ENCODE peak calls at places on chromosomes 2 and 18, in eight cellular contexts. B is heart right ventricle, A is ascending aorta, H is bronchial epithelial cell, T is SJSA1, E is H7, M is fibroblast of lung, N is GM12878. C is an unnamed sample.

GRCh38 chr18:23239885-23240608 is 104.8 kb downstream of the CABLES1 start:
- DNase-seq in E (no peak), A (no peak), H (no peak), N (no peak), T (no peak), B (no peak), M (no peak), C (no peak)

GRCh38 chr2:145692971-145693478 is 1173.1 kb upstream of the ZEB2 start:
- DNase-seq in M (peak; percentile 98), A (no peak), N (peak; percentile 26), T (no peak), E (no peak), B (no peak), H (peak; percentile 98), C (no peak)

GRCh38 chr2:143347303-143347702 is 218.1 kb downstream of the ARHGAP15 start:
- DNase-seq in A (no peak), N (no peak), H (no peak), T (no peak), M (no peak), E (no peak), B (no peak), C (peak; percentile 38)

GRCh38 chr18:8800876-8801262 is 95.5 kb downstream of the MTCL1 start:
- DNase-seq in H (no peak), B (no peak), E (no peak), A (no peak), M (no peak), T (peak; percentile 65), N (no peak), C (no peak)

GRCh38 chr2:231467613-231468525 is 3.6 kb upstream of the NCL start:
- DNase-seq in E (no peak), H (no peak), A (no peak), M (no peak), B (no peak), T (no peak), N (no peak), C (no peak)

GRCh38 chr2:44686561-44686960 is 254.9 kb upstream of the SIX3 start:
- DNase-seq in A (no peak), B (no peak), E (no peak), T (no peak), N (no peak), M (peak; percentile 76), H (peak; percentile 88), C (no peak)

GRCh38 chr2:218871345-218872302 is 9.0 kb upstream of the WNT10A start:
- DNase-seq in M (no peak), E (peak; percentile 71), T (no peak), H (no peak), B (no peak), N (no peak), A (no peak), C (no peak)

GRCh38 chr2:16240459-16240858 is 300.1 kb downstream of the MYCN start:
- DNase-seq in B (no peak), E (no peak), T (no peak), N (no peak), H (no peak), A (no peak), M (no peak), C (no peak)

GRCh38 chr2:160784034-160784433 is 290.4 kb upstream of the RBMS1 start:
- DNase-seq in H (peak; percentile 16), E (no peak), T (no peak), N (no peak), M (no peak), A (no peak), B (no peak), C (no peak)

GRCh38 chr2:81901017-81901416 is 1596.5 kb upstream of the LRRTM1 start:
- DNase-seq in E (peak; percentile 1), M (no peak), H (peak; percentile 12), A (no peak), N (no peak), B (no peak), T (no peak), C (no peak)

GRCh38 chr2:81523344-81523743 is 1218.8 kb upstream of the LRRTM1 start:
- DNase-seq in A (no peak), H (no peak), M (no peak), E (peak; percentile 13), T (no peak), N (no peak), B (no peak), C (no peak)

GRCh38 chr2:75570948-75571729 is 10.4 kb upstream of the EVA1A start:
- DNase-seq in B (peak; percentile 31), N (no peak), T (peak; percentile 63), A (no peak), H (peak; percentile 45), M (peak; percentile 79), E (no peak), C (no peak)

GRCh38 chr2:146324954-146325353 is 1519.9 kb upstream of the ACVR2A start:
- DNase-seq in N (no peak), H (peak; percentile 83), E (no peak), B (no peak), M (peak; percentile 21), T (no peak), A (no peak), C (no peak)

GRCh38 chr2:149924028-149924427 is 336.5 kb upstream of the MMADHC start:
- DNase-seq in M (peak; percentile 67), B (no peak), N (no peak), H (peak; percentile 82), A (no peak), T (no peak), E (no peak), C (no peak)

GRCh38 chr2:157596992-157597681 is 31.5 kb downstream of the ACVR1C start:
- DNase-seq in E (peak; percentile 80), B (peak; percentile 4), A (no peak), N (no peak), H (no peak), T (no peak), M (peak; percentile 12), C (peak; percentile 65)

GRCh38 chr2:138475394-138475793 is 26.2 kb upstream of the SPOPL start:
- DNase-seq in M (no peak), A (no peak), N (peak; percentile 53), T (no peak), E (no peak), H (peak; percentile 27), B (no peak), C (no peak)

GRCh38 chr2:204277226-204277625 is 268.0 kb upstream of the PARD3B start:
- DNase-seq in N (no peak), E (no peak), B (no peak), H (no peak), M (no peak), A (no peak), T (no peak), C (no peak)

GRCh38 chr2:119223521-119224390 is at the start of gene STEAP3:
- DNase-seq in B (peak; percentile 75), N (no peak), T (peak; percentile 90), A (peak; percentile 88), M (peak; percentile 68), H (peak; percentile 22), E (peak; percentile 97), C (peak; percentile 90)

GRCh38 chr2:143026411-143027054 is 102.7 kb upstream of the ARHGAP15 start:
- DNase-seq in T (no peak), M (no peak), E (peak; percentile 10), B (peak; percentile 15), N (no peak), A (no peak), H (no peak), C (no peak)

DNA sequence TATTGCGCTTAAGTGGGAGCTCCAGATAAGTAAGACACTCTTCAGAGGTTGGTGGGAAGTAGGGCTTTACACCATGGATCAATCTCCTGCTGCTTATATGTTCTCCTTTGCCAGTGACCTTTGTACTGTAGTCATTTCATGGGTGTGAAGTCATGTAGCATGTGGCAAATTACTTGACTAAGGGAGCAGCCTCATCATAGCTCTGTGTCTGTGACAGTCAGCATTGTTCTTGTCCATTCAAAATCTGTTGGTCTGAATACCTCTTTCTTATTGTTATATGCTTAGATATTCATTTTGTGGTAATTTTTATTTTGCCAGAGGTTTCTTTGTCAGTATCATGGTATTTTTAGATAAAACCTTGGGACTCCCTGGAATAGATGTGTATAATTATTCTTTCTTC is 18.2 kb downstream of the SLC4A1AP start:
- DNase-seq in N (no peak), T (no peak), E (no peak), H (peak; percentile 42), M (peak; percentile 85), A (no peak), B (no peak), C (no peak)
- H3K36me3 ChIP-seq in N (peaks cover 3% of the 10 kb centered on the region), T (peaks cover 63% of the 10 kb centered on the region), E (peaks cover 7% of the 10 kb centered on the region), H (peaks cover 5% of the 10 kb centered on the region), M (peaks cover 5% of the 10 kb centered on the region), A (peaks cover 36% of the 10 kb centered on the region), B (peaks cover 91% of the 10 kb centered on the region), C (peaks cover 40% of the 10 kb centered on the region)

DNA sequence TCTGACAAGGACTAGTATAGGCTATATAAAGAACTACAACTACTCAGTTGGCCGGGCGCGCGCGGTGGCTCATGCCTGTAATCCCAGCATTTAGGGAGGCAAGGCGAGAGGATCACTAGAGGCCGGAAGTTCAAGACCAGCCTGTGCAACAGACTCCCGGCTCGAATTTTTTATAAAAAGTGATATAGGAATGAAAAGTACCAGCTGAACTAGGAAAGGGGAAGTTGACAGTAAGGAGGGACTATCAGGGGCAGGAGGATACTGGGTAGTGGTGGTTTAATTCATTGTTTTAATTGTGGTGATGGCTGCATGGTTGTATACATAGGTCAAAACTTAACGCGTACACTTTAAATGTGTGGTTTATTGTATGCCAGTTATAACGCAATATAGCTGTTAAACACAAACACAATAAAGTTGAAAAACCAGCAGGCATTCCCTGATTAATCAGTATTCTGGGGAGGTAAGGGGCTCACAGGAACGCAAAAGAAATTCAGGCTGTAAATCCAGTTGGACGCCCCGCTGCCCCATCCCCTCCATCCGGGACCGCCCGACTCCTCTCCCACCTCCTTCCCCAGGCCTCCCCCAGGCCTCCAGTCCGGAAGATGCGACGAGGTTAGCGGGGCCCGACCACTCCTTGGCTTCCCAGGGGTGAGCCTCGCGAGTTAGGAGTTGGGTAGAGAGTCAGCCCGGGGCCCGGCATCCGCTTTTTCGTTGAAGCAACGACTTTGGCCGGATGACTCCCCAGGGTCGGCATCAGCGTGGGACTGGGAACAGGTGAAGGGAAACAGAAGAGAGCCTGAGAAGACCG is 746 bp upstream of the POLR1B start:
- DNase-seq in B (peak; percentile 72), M (peak; percentile 60), E (peak; percentile 87), T (peak; percentile 71), H (no peak), N (peak; percentile 5), A (no peak), C (peak; percentile 81)
- H3K4me3 ChIP-seq in B (peak overlapping the region; percentile 99), M (peak overlapping the region; percentile 88), E (peak overlapping the region; percentile 85), T (peak overlapping the region; percentile 71), H (peak overlapping the region; percentile 75), N (peak overlapping the region; percentile 85), A (peak overlapping the region; percentile 86), C (peak overlapping the region; percentile 88)

DNA sequence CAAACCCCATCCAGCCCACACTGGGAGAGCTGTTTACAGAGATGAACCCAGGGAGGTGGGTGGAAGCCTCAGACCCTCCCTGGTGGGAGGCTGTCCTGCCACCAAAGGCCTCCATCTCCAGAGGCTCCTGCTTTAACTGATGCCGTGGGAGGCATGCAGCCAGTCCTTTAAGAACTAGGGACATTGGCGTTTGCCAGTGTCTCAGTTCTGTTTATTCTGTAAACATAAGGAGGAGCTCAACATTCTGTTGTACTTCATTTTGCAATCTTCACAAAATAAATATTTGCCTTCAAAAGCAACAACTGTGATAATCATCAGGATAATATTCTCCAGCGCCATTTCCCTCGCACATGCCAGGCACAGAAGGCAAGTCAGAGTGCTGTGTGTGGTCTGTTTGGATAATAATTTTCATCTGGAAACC is 6.8 kb downstream of the EDAR start:
- DNase-seq in A (no peak), M (no peak), E (no peak), H (no peak), N (no peak), B (no peak), T (peak; percentile 78), C (no peak)
- H3K27me3 ChIP-seq in A (no peaks in the 10 kb centered on the region), M (peaks cover 49% of the 10 kb centered on the region), E (no peaks in the 10 kb centered on the region), H (peaks cover 18% of the 10 kb centered on the region), N (peaks cover 1% of the 10 kb centered on the region), B (peaks cover 24% of the 10 kb centered on the region), T (peaks cover 15% of the 10 kb centered on the region), C (peaks cover 13% of the 10 kb centered on the region)

GRCh38 chr2:24978661-24979060 is 6.9 kb upstream of the DNAJC27 start:
- DNase-seq in T (no peak), A (no peak), H (no peak), M (no peak), N (no peak), B (no peak), E (no peak), C (no peak)
- H3K36me3 ChIP-seq in T (no peaks in the 10 kb centered on the region), A (no peaks in the 10 kb centered on the region), H (no peaks in the 10 kb centered on the region), M (no peaks in the 10 kb centered on the region), N (no peaks in the 10 kb centered on the region), B (peaks cover 7% of the 10 kb centered on the region), E (no peaks in the 10 kb centered on the region), C (no peaks in the 10 kb centered on the region)